ENCODE peak calls at places on chromosomes 3 and 15, in eight cellular contexts. Y is nephron progenitor cell, R is astrocyte of the spinal cord, F is cardiac fibroblast, H is HFF-Myc, J is cardiac muscle cell, P is heart left ventricle, Z is H1. X is an unnamed sample.

GRCh38 chr3:129034650-129035049 is 25.9 kb upstream of the GP9 start:
- DNase-seq in F (no peak), J (no peak), P (no peak), H (no peak), R (no peak), Z (no peak), Y (no peak), X (no peak)

GRCh38 chr3:62445267-62445666 is 71.9 kb upstream of the FEZF2 start:
- DNase-seq in P (no peak), F (peak; percentile 15), R (peak; percentile 34), Y (no peak), Z (no peak), J (no peak), H (no peak), X (no peak)

GRCh38 chr15:101535170-101535902 is 45.8 kb upstream of the PCSK6 start:
- DNase-seq in R (no peak), H (no peak), P (no peak), Y (no peak), J (no peak), F (no peak), Z (no peak), X (no peak)

GRCh38 chr3:124847863-124848262 is 39.3 kb downstream of the ITGB5 start:
- DNase-seq in R (no peak), P (no peak), Y (no peak), J (no peak), F (no peak), H (no peak), Z (no peak), X (no peak)

GRCh38 chr15:41160639-41161315 is 44.7 kb upstream of the INO80 start:
- DNase-seq in J (no peak), F (peak; percentile 15), R (no peak), Z (no peak), H (no peak), Y (no peak), P (no peak), X (no peak)

GRCh38 chr3:60803156-60803555 is 448.1 kb downstream of the FHIT start:
- DNase-seq in P (no peak), R (no peak), J (no peak), Y (no peak), Z (no peak), H (no peak), F (no peak), X (no peak)

GRCh38 chr3:126295407-126295939 is 61.7 kb downstream of the KLF15 start:
- DNase-seq in F (no peak), H (no peak), J (no peak), Y (no peak), Z (no peak), R (no peak), P (no peak), X (no peak)

GRCh38 chr3:43222594-43222993 is 63.7 kb upstream of the SNRK start:
- DNase-seq in F (no peak), Y (no peak), J (no peak), H (no peak), P (no peak), R (no peak), Z (no peak), X (no peak)

GRCh38 chr3:74617786-74618185 is 3.3 kb upstream of the CNTN3 start:
- DNase-seq in Z (no peak), R (no peak), F (no peak), P (no peak), Y (no peak), J (no peak), H (no peak), X (no peak)

GRCh38 chr3:37999836-38000235 is 9.2 kb downstream of the VILL start:
- DNase-seq in H (no peak), Z (no peak), R (no peak), Y (no peak), F (no peak), P (no peak), J (no peak), X (no peak)

GRCh38 chr15:58017869-58018268 is 47.6 kb downstream of the ALDH1A2 start:
- DNase-seq in Z (no peak), J (no peak), R (no peak), Y (no peak), F (no peak), P (no peak), H (no peak), X (no peak)

GRCh38 chr3:141401584-141402475 is 33.5 kb downstream of the ZBTB38 start:
- DNase-seq in F (peak; percentile 61), R (peak; percentile 47), Y (peak; percentile 68), H (no peak), Z (no peak), J (peak; percentile 66), P (peak; percentile 64), X (no peak)

GRCh38 chr15:78179906-78180305 is 30.7 kb downstream of the IDH3A start:
- DNase-seq in Z (no peak), F (no peak), R (no peak), H (no peak), Y (no peak), J (no peak), P (no peak), X (no peak)

GRCh38 chr3:119562307-119562961 is 3.0 kb upstream of the CD80 start:
- DNase-seq in F (no peak), R (no peak), Y (no peak), Z (no peak), J (peak; percentile 13), H (no peak), P (no peak), X (no peak)

GRCh38 chr3:47646362-47646761 is 67.7 kb upstream of the CSPG5 start:
- DNase-seq in R (no peak), Y (no peak), P (no peak), H (no peak), J (no peak), Z (no peak), F (peak; percentile 22), X (no peak)

GRCh38 chr3:127238602-127239001 is 45.7 kb downstream of the PRR23E start:
- DNase-seq in F (no peak), Y (no peak), H (no peak), Z (no peak), P (no peak), J (no peak), R (peak; percentile 38), X (no peak)

GRCh38 chr3:52046186-52046913 is 10.0 kb downstream of the DUSP7 start:
- DNase-seq in P (no peak), H (peak; percentile 91), Z (no peak), Y (no peak), J (no peak), F (peak; percentile 87), R (peak; percentile 95), X (peak; percentile 60)

GRCh38 chr15:38254065-38254883 is 1.6 kb downstream of the SPRED1 start:
- DNase-seq in Y (peak; percentile 11), R (peak; percentile 71), H (no peak), P (no peak), F (peak; percentile 71), J (peak; percentile 67), Z (no peak), X (no peak)

GRCh38 chr3:12467746-12468145 is 16.5 kb upstream of the TSEN2 start:
- DNase-seq in H (no peak), R (no peak), Y (no peak), P (no peak), F (no peak), J (no peak), Z (no peak), X (no peak)

GRCh38 chr15:67076147-67076843 is 10.9 kb downstream of the SMAD3 start:
- DNase-seq in H (no peak), J (no peak), R (peak; percentile 87), P (no peak), Y (no peak), F (peak; percentile 85), Z (no peak), X (no peak)

GRCh38 chr15:64182859-64183258 is 20.0 kb upstream of the PPIB start:
- DNase-seq in Z (no peak), P (no peak), Y (no peak), J (no peak), R (no peak), H (no peak), F (no peak), X (no peak)

GRCh38 chr3:179038216-179038898 is 33.3 kb downstream of the ZMAT3 start:
- DNase-seq in R (no peak), Y (no peak), Z (no peak), P (no peak), J (no peak), F (no peak), H (no peak), X (no peak)

GRCh38 chr3:179035232-179035631 is 36.4 kb downstream of the ZMAT3 start:
- DNase-seq in H (no peak), Z (no peak), J (no peak), R (no peak), Y (no peak), P (no peak), F (no peak), X (no peak)

GRCh38 chr3:179036626-179037300 is 34.8 kb downstream of the ZMAT3 start:
- DNase-seq in P (no peak), H (no peak), R (no peak), F (no peak), Y (no peak), J (no peak), Z (no peak), X (no peak)

GRCh38 chr3:179037361-179037760 is 34.2 kb downstream of the ZMAT3 start:
- DNase-seq in H (peak; percentile 24), R (peak; percentile 85), Z (no peak), Y (no peak), J (no peak), F (peak; percentile 88), P (peak; percentile 55), X (peak; percentile 28)

DNA sequence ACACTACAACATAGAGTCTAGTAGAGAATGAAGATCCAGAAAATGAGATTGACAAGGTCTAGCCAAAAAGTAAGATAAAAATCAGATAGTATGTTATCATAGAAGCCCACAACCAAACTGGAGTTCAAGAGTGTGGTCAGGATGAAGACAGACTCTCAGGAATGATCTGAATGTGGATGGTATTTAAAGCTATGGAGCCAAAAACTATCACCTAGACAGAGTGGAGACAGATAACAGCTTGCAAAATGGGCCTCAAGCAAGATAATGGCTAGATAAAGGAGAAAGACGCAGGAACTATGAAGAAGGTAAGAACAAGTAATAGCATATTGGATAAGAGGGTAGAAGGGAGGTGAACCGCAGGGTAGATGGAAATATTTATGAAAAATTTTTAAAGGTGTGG is 35.4 kb downstream of the ZMAT3 start:
- DNase-seq in H (no peak), R (no peak), F (no peak), P (no peak), J (no peak), Y (no peak), Z (no peak), X (no peak)
- TF ChIP-seq CTCF in H (no peak), R (no peak), F (no peak), P (no peak), J (no peak), Y (no peak), Z (no peak), X (no peak)

GRCh38 chr15:59995568-59996349 is 8.4 kb upstream of the FOXB1 start:
- DNase-seq in Z (no peak), H (no peak), P (no peak), J (no peak), F (no peak), R (no peak), Y (no peak), X (no peak)
- TF ChIP-seq CTCF in Z (no peak), H (no peak), P (no peak), J (no peak), F (no peak), R (no peak), Y (no peak), X (no peak)

GRCh38 chr3:148629006-148629405 is 68.7 kb upstream of the AGTR1 start:
- DNase-seq in Z (no peak), H (no peak), J (no peak), Y (no peak), P (no peak), F (no peak), R (no peak), X (no peak)
- TF ChIP-seq CTCF in Z (no peak), H (no peak), J (no peak), Y (no peak), P (no peak), F (no peak), R (no peak), X (no peak)

GRCh38 chr3:55877703-55878102 is 390.6 kb upstream of the WNT5A start:
- DNase-seq in F (no peak), Z (no peak), J (no peak), P (no peak), R (no peak), Y (no peak), H (no peak), X (no peak)
- TF ChIP-seq CTCF in F (no peak), Z (no peak), J (no peak), P (no peak), R (no peak), Y (no peak), H (peak; percentile 7), X (no peak)